ENCODE peak calls at places on chromosomes 6 and 20, in seven cellular contexts. C is IMR-90, P is upper lobe of left lung, I is HepG2, K is HCT116, O is prostate gland, H is Peyer's patch. D is an unnamed sample.
A peak's percentile ranks its signal among the peaks of the same experiment; 100 is the strongest.

GRCh38 chr6:166743925-166744653 is 117.0 kb upstream of the RPS6KA2 start:
- DNase-seq in C (peak; percentile 13), P (peak; percentile 78), I (no peak), K (no peak), O (no peak), H (no peak), D (no peak)

GRCh38 chr20:1467355-1468116 is 887 bp upstream of the NSFL1C start:
- DNase-seq in C (no peak), P (no peak), I (peak; percentile 68), K (no peak), O (no peak), H (peak; percentile 38), D (peak; percentile 52)

GRCh38 chr6:155253337-155253736 is 10.5 kb upstream of the CLDN20 start:
- DNase-seq in C (no peak), P (no peak), I (peak; percentile 25), K (no peak), O (no peak), H (no peak), D (no peak)

GRCh38 chr6:143368426-143368825 is 82.1 kb downstream of the ADAT2 start:
- DNase-seq in C (peak; percentile 77), P (no peak), I (no peak), K (no peak), O (no peak), H (no peak), D (no peak)

GRCh38 chr6:135087803-135088202 is 33.2 kb upstream of the HBS1L start:
- DNase-seq in C (no peak), P (no peak), I (no peak), K (no peak), O (no peak), H (peak; percentile 20), D (peak; percentile 63)

GRCh38 chr6:27294409-27294808 is 17.7 kb downstream of the POM121L2 start:
- DNase-seq in C (no peak), P (no peak), I (no peak), K (no peak), O (no peak), H (no peak), D (no peak)

GRCh38 chr20:17992847-17993508 is 24.2 kb downstream of the MGME1 start:
- DNase-seq in C (peak; percentile 27), P (no peak), I (no peak), K (no peak), O (no peak), H (no peak), D (no peak)

GRCh38 chr6:124679392-124679791 is 282.8 kb upstream of the RNF217 start:
- DNase-seq in C (peak; percentile 1), P (no peak), I (no peak), K (no peak), O (no peak), H (no peak), D (no peak)

GRCh38 chr6:39365281-39366074 is 43.0 kb upstream of the KCNK16 start:
- DNase-seq in C (peak; percentile 38), P (peak; percentile 36), I (no peak), K (no peak), O (no peak), H (no peak), D (no peak)

GRCh38 chr6:96611342-96611964 is 48.5 kb downstream of the FHL5 start:
- DNase-seq in C (no peak), P (no peak), I (no peak), K (no peak), O (no peak), H (no peak), D (no peak)

GRCh38 chr6:132413501-132413805 is 12.2 kb upstream of the MOXD1 start:
- DNase-seq in C (no peak), P (no peak), I (no peak), K (no peak), O (no peak), H (no peak), D (no peak)

GRCh38 chr20:10978019-10978702 is 304.4 kb upstream of the JAG1 start:
- DNase-seq in C (no peak), P (no peak), I (no peak), K (no peak), O (no peak), H (no peak), D (no peak)

GRCh38 chr20:23639490-23639958 is 1.8 kb upstream of the CST3 start:
- DNase-seq in C (no peak), P (no peak), I (no peak), K (no peak), O (no peak), H (no peak), D (no peak)

GRCh38 chr6:116298968-116299367 is 19.2 kb upstream of the TSPYL1 start:
- DNase-seq in C (no peak), P (no peak), I (no peak), K (no peak), O (no peak), H (no peak), D (no peak)

GRCh38 chr20:61791995-61792394 is 273.7 kb downstream of the TAF4 start:
- DNase-seq in C (no peak), P (no peak), I (no peak), K (no peak), O (no peak), H (no peak), D (no peak)

GRCh38 chr20:33437141-33437911 is 6.2 kb downstream of the SNTA1 start:
- DNase-seq in C (peak; percentile 44), P (no peak), I (no peak), K (no peak), O (no peak), H (no peak), D (peak; percentile 40)

GRCh38 chr20:33434434-33434833 is 9.1 kb downstream of the SNTA1 start:
- DNase-seq in C (no peak), P (no peak), I (no peak), K (no peak), O (no peak), H (no peak), D (no peak)

GRCh38 chr20:33431797-33432381 is 11.7 kb downstream of the SNTA1 start:
- DNase-seq in C (no peak), P (no peak), I (peak; percentile 42), K (no peak), O (no peak), H (no peak), D (no peak)

GRCh38 chr20:33433875-33434274 is 9.7 kb downstream of the SNTA1 start:
- DNase-seq in C (no peak), P (no peak), I (no peak), K (no peak), O (no peak), H (no peak), D (no peak)

DNA sequence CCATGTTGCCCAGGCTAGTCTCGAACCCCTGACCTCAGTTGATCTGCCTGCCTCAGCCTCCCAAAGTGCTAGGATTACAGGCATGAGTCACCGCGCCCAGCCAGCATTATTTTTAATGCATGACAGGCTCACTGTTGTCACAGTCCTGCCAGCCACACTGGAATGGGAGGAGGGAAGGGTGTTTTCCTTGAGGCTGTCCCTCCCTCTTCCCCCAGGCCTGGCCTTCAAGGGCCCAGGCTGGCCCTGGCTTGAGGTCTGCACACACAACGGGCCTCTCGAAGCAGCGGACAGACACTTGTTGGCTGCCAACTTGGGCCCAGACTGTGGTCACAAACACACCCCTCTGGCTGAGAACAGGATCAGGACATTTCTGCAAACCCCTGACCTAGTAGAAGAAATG is 10.1 kb downstream of the SNTA1 start:
- DNase-seq in C (no peak), P (no peak), I (no peak), K (no peak), O (no peak), H (no peak), D (peak; percentile 10)
- TF ChIP-seq POLR2A in C (no peak), P (no peak), I (no peak), K (no peak), O (no peak), H (no peak), D (no peak)

DNA sequence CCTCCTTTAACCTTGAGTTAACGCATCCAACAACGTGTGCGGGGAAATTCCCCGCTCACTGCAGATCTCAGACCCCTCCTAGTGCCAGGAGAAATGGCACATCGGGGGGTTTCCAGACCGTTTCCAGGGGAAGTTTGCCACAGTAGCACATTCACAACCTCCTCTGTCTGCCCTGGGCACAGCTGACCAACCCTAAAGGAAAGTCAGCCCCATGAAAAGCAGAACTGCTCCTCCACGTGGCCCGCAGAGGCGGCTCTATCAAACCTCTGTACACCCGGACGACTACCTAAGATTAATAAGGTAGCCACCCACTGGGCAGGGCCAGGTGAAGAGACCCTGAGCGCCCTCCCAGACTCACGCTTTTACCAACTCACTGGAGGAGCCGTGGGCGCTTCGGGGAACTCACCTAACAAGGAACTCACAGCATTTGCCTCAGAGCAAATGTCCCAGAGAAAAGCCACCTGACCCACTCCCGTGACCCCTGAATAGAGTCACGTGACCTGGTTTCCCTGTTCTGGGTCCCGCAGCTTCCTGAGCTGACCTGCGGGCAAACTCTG is 93.1 kb downstream of the PRND start:
- DNase-seq in C (no peak), P (no peak), I (no peak), K (no peak), O (no peak), H (peak; percentile 84), D (no peak)
- TF ChIP-seq POLR2A in C (no peak), P (no peak), I (no peak), K (no peak), O (no peak), H (no peak), D (peak; percentile 15)

GRCh38 chr6:87473419-87473903 is 687 bp downstream of the SLC35A1 start:
- DNase-seq in C (peak; percentile 44), P (no peak), I (peak; percentile 20), K (no peak), O (peak; percentile 55), H (no peak), D (peak; percentile 10)

DNA sequence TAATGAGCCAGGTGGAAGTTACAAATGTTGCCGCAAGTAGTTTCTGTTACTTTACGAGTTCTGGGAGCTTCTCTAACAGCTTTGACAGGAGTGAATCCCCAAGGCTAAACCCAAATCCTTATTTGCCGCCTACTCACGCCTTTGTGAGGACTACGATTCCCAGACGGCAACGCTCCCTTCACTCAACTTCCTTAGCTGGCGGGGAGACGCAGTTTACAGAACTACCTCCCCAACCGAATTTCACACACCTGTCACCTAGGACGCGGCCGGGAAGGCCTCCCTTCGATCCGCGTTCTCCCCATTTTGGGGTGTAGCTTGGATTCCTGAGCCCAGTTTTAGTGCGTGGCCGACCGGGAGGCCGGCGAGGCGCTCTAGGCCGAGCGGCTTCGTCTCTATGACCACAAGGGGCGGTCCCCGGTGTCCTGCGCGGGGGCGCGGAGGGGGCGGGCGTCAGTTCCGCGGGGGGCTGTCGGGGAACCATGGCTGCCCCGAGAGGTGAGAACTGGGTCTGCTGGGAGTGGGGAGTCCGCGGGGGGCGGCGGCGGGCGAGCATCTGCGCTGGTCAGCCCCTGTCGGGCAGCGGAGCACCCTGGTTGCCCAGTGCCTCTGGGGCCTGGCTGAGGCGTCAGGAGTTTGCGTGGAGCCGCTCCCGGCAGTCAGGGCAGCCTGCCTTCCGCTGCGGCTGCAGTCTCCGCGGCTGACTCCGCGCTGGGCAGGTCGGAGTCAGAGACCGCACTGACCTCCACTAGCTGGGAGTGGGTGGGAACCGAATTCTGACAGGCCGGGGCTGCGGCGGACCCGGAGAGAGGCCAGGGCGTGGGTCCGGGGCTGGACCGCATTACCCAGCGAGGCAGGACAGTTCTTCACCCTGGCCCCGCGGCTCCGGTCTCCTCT is at the start of gene SLC35A1:
- DNase-seq in C (peak; percentile 73), P (peak; percentile 98), I (peak; percentile 60), K (peak; percentile 74), O (peak; percentile 82), H (peak; percentile 81), D (peak; percentile 78)
- TF ChIP-seq POLR2A in C (peak; percentile 46), P (no peak), I (peak; percentile 89), K (no peak), O (peak; percentile 78), H (peak; percentile 72), D (peak; percentile 88)

DNA sequence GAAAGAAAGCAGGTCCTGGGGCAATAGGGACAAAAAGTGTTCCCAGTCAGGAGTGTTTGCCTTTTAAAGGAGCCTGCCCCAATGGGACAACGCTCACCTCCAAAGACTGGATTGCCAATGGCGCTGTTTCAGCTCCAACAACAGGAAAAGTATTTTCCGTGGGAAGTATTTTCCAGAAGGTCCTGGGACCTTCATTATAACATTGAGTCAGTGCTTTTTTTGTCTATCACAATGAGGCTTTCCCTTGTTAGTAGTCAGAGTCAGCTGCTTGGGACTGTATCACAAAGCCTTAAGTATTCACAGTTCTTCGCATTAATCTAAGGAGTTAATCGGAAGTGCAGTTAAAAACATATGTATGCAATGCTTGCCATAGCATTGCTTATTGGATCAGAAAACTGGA is 17.3 kb downstream of the TRAF3IP2 start:
- DNase-seq in C (no peak), P (no peak), I (no peak), K (no peak), O (no peak), H (no peak), D (no peak)
- TF ChIP-seq POLR2A in C (no peak), P (no peak), I (no peak), K (no peak), O (no peak), H (no peak), D (no peak)